ENCODE peak calls at places on chromosomes 13 and 19, in seven cellular contexts. M, I, Y, P, O, W and D are unnamed samples.

GRCh38 chr13:35460061-35460460 is 16.4 kb downstream of the MAB21L1 start:
- DNase-seq in I (no peak), W (no peak), P (no peak), Y (no peak), O (no peak), M (no peak), D (no peak)

GRCh38 chr19:6125571-6125989 is 9.9 kb upstream of the ACSBG2 start:
- DNase-seq in M (peak), I (peak), P (peak), W (peak), O (no peak), Y (peak), D (peak)

GRCh38 chr19:47511681-47512080 is 3.2 kb downstream of the NAPA start:
- DNase-seq in I (no peak), W (no peak), O (no peak), Y (no peak), M (no peak), P (no peak), D (no peak)

GRCh38 chr19:49932731-49933131 is 3.4 kb upstream of the NUP62 start:
- DNase-seq in O (no peak), W (peak), I (no peak), Y (peak), P (no peak), M (no peak), D (peak)

GRCh38 chr19:13252569-13253335 is 102.5 kb downstream of the IER2 start:
- DNase-seq in O (no peak), M (no peak), Y (no peak), P (no peak), W (no peak), I (no peak), D (no peak)

GRCh38 chr19:18107235-18108083 is 9.9 kb downstream of the MAST3 start:
- DNase-seq in I (no peak), M (no peak), Y (no peak), W (no peak), O (no peak), P (no peak), D (no peak)

GRCh38 chr13:59274958-59275727 is 888.6 kb downstream of the DIAPH3 start:
- DNase-seq in M (no peak), I (no peak), W (no peak), O (no peak), P (no peak), Y (no peak), D (no peak)

GRCh38 chr19:2650515-2650914 is 52.0 kb downstream of the GNG7 start:
- DNase-seq in I (no peak), Y (no peak), M (no peak), W (no peak), O (no peak), P (no peak), D (no peak)